ENCODE peak calls at places on chromosomes 11 and 22, in five cellular contexts. One of them, this sample, is unnamed.
A peak's percentile ranks its signal among the peaks of the same experiment; 100 is the strongest.

GRCh38 chr11:128653828-128654231 is 40.0 kb upstream of the FLI1 start:
- DNase-seq in trophoblast cell: peak; percentile 34
- DNase-seq in H1: peak; percentile 57
- DNase-seq in mesenchymal stem cell: peak; percentile 30
- DNase-seq in H9: peak; percentile 83
- DNase-seq in this sample: no peak

GRCh38 chr11:87878373-87878779 is 296.9 kb downstream of the RAB38 start:
- DNase-seq in H9: no peak
- DNase-seq in trophoblast cell: peak; percentile 30
- DNase-seq in H1: no peak
- DNase-seq in mesenchymal stem cell: peak; percentile 30
- DNase-seq in this sample: no peak

GRCh38 chr22:48068323-48068722 is 1305.9 kb downstream of the TBC1D22A start:
- DNase-seq in trophoblast cell: no peak
- DNase-seq in H9: no peak
- DNase-seq in mesenchymal stem cell: no peak
- DNase-seq in H1: no peak
- DNase-seq in this sample: no peak

GRCh38 chr11:116366980-116367640 is 405.7 kb downstream of the BUD13 start:
- DNase-seq in trophoblast cell: peak; percentile 88
- DNase-seq in H9: peak; percentile 56
- DNase-seq in H1: no peak
- DNase-seq in mesenchymal stem cell: no peak
- DNase-seq in this sample: no peak

GRCh38 chr11:135074397-135074998 is 662.5 kb upstream of the B3GAT1 start:
- DNase-seq in H1: no peak
- DNase-seq in mesenchymal stem cell: no peak
- DNase-seq in H9: no peak
- DNase-seq in trophoblast cell: no peak
- DNase-seq in this sample: no peak

GRCh38 chr11:132658696-132659095 is 873.6 kb downstream of the OPCML start:
- DNase-seq in H1: no peak
- DNase-seq in mesenchymal stem cell: no peak
- DNase-seq in H9: no peak
- DNase-seq in trophoblast cell: no peak
- DNase-seq in this sample: no peak

GRCh38 chr11:370087-370941 is 1.0 kb downstream of the B4GALNT4 start:
- DNase-seq in mesenchymal stem cell: no peak
- DNase-seq in H1: peak; percentile 80
- DNase-seq in H9: peak; percentile 64
- DNase-seq in trophoblast cell: no peak
- DNase-seq in this sample: peak; percentile 55

GRCh38 chr11:19729141-19729540 is 16.5 kb downstream of the NAV2 start:
- DNase-seq in H1: no peak
- DNase-seq in trophoblast cell: no peak
- DNase-seq in H9: no peak
- DNase-seq in mesenchymal stem cell: no peak
- DNase-seq in this sample: no peak

GRCh38 chr11:17386331-17387084 is 2.0 kb downstream of the KCNJ11 start:
- DNase-seq in H1: peak; percentile 82
- DNase-seq in mesenchymal stem cell: peak; percentile 55
- DNase-seq in trophoblast cell: peak; percentile 47
- DNase-seq in H9: peak; percentile 75
- DNase-seq in this sample: no peak

GRCh38 chr11:130772266-130773227 is 143.7 kb downstream of the SNX19 start:
- DNase-seq in mesenchymal stem cell: peak; percentile 97
- DNase-seq in H1: no peak
- DNase-seq in trophoblast cell: no peak
- DNase-seq in H9: no peak
- DNase-seq in this sample: no peak

DNA sequence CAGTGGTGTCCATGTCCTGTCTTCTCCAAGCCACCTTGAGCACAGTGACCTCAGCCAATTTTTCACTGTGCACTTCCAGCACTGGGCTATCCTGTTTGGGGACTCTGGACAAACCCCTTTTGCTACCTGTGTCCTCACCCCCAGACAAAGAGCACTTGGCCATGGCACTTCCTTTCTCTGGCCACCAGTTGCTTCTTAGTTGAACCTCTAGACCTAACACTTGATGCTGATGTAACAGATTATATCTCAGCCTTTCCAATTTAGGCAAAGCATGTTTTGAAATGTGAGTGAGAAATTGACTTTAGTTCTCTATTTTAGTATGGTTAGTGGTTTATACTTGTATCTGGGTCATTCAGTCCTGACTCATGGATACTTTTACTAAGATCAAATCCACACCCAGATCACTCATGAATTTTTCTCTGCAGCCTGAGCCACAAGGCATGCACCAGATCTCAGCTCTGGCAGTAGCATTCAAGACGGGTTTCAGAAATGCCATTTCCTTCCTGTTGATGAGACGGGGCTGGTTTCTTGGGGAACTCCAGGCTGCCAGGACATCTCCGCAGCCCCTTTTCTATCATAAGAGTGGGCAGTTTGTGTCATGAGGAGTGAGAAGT is 185.4 kb upstream of the TENM4 start:
- DNase-seq in mesenchymal stem cell: no peak
- DNase-seq in trophoblast cell: no peak
- DNase-seq in H9: no peak
- DNase-seq in H1: no peak
- DNase-seq in this sample: no peak
- H3K9ac ChIP-seq in mesenchymal stem cell: no peak overlapping the region
- H3K9ac ChIP-seq in trophoblast cell: no peak overlapping the region
- H3K9ac ChIP-seq in H9: no peak overlapping the region
- H3K9ac ChIP-seq in H1: no peak overlapping the region
- H3K9ac ChIP-seq in this sample: no peak overlapping the region

GRCh38 chr11:64581057-64581523 is 9.9 kb upstream of the SLC22A12 start:
- DNase-seq in H9: no peak
- DNase-seq in mesenchymal stem cell: no peak
- DNase-seq in trophoblast cell: no peak
- DNase-seq in H1: no peak
- DNase-seq in this sample: no peak

GRCh38 chr11:64582885-64583284 is 8.1 kb upstream of the SLC22A12 start:
- DNase-seq in trophoblast cell: no peak
- DNase-seq in H1: no peak
- DNase-seq in H9: no peak
- DNase-seq in mesenchymal stem cell: no peak
- DNase-seq in this sample: no peak

GRCh38 chr11:64577202-64577601 is 13.8 kb upstream of the SLC22A12 start:
- DNase-seq in H9: no peak
- DNase-seq in trophoblast cell: no peak
- DNase-seq in mesenchymal stem cell: no peak
- DNase-seq in H1: no peak
- DNase-seq in this sample: no peak

GRCh38 chr11:64583296-64584262 is 7.4 kb upstream of the SLC22A12 start:
- DNase-seq in mesenchymal stem cell: peak; percentile 3
- DNase-seq in H1: no peak
- DNase-seq in trophoblast cell: peak; percentile 54
- DNase-seq in H9: no peak
- DNase-seq in this sample: no peak

GRCh38 chr11:64580387-64580786 is 10.6 kb upstream of the SLC22A12 start:
- DNase-seq in H1: no peak
- DNase-seq in trophoblast cell: no peak
- DNase-seq in mesenchymal stem cell: no peak
- DNase-seq in H9: no peak
- DNase-seq in this sample: no peak
- H2BK12ac ChIP-seq in H1: no peak overlapping the region
- H2BK12ac ChIP-seq in trophoblast cell: no peak overlapping the region
- H2BK12ac ChIP-seq in mesenchymal stem cell: no peak overlapping the region
- H2BK12ac ChIP-seq in H9: no peak overlapping the region
- H2BK12ac ChIP-seq in this sample: no peak overlapping the region

GRCh38 chr22:42608481-42609361 is 6.0 kb downstream of the POLDIP3 start:
- DNase-seq in mesenchymal stem cell: peak; percentile 75
- DNase-seq in H9: no peak
- DNase-seq in H1: no peak
- DNase-seq in trophoblast cell: peak; percentile 23
- DNase-seq in this sample: peak; percentile 33
- H3K23ac ChIP-seq in mesenchymal stem cell: no peak overlapping the region
- H3K23ac ChIP-seq in H9: no peak overlapping the region
- H3K23ac ChIP-seq in H1: no peak overlapping the region
- H3K23ac ChIP-seq in trophoblast cell: no peak overlapping the region
- H3K23ac ChIP-seq in this sample: no peak overlapping the region

GRCh38 chr22:39389420-39389819 is 10.2 kb upstream of the TAB1 start:
- DNase-seq in H9: no peak
- DNase-seq in H1: no peak
- DNase-seq in trophoblast cell: no peak
- DNase-seq in mesenchymal stem cell: no peak
- DNase-seq in this sample: no peak

GRCh38 chr22:39383841-39384625 is 15.5 kb upstream of the TAB1 start:
- DNase-seq in trophoblast cell: peak; percentile 76
- DNase-seq in H1: no peak
- DNase-seq in H9: no peak
- DNase-seq in mesenchymal stem cell: no peak
- DNase-seq in this sample: no peak

GRCh38 chr22:39392341-39392948 is 7.1 kb upstream of the TAB1 start:
- DNase-seq in mesenchymal stem cell: no peak
- DNase-seq in H1: no peak
- DNase-seq in trophoblast cell: peak; percentile 97
- DNase-seq in H9: no peak
- DNase-seq in this sample: no peak

GRCh38 chr22:39384750-39385480 is 14.7 kb upstream of the TAB1 start:
- DNase-seq in H9: peak; percentile 79
- DNase-seq in H1: peak; percentile 83
- DNase-seq in trophoblast cell: peak; percentile 24
- DNase-seq in mesenchymal stem cell: peak; percentile 37
- DNase-seq in this sample: peak; percentile 35

DNA sequence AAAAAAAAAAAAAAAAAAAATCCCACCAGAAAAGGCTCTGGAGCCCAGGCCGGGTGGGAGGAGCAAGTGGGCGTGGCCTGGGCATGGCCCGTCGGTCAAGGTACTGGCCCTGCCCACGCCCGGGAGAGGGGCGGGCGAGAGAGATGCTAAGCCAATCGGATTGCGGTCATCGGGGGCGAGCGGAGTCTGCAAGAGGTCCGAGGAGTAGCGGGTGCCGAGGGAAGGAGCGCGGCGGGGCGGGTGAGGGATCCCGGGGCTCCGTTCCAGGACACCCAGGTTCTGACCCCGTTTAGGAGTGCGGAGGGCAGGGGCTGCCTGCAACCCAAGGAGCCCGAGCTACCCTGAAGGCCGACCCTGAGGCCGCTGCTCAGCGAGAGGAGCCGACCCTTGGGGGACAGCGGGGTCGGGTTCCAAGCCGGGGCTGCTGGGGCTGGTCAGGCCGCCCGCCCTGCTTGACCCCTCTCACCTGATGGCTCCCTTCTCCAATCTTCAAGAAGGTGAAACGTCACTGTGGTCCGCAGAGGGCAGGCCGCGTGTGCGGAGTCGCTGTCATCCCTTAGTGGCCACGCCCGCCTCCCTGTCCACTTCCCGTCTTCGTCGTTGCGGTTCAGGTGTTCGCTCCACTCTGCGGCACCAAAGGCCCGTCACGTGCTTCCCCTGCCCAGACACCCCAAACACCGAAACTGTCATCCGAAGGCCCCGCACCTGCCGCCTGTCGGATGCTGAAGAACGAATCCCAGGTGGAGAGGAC is 11.1 kb upstream of the TAB1 start:
- DNase-seq in H9: peak; percentile 98
- DNase-seq in trophoblast cell: peak; percentile 78
- DNase-seq in mesenchymal stem cell: peak; percentile 88
- DNase-seq in H1: peak; percentile 94
- DNase-seq in this sample: peak; percentile 86
- H3K9ac ChIP-seq in H9: no peak overlapping the region
- H3K9ac ChIP-seq in trophoblast cell: no peak overlapping the region
- H3K9ac ChIP-seq in mesenchymal stem cell: peak overlapping the region; percentile 57
- H3K9ac ChIP-seq in H1: no peak overlapping the region
- H3K9ac ChIP-seq in this sample: peak overlapping the region; percentile 95

This sample was measured in neuronal stem cell.